ENCODE peak calls at places on chromosomes 11 and 22, in eight cellular contexts. One of them, this sample, is unnamed.

GRCh38 chr11:44708523-44709280 is 18.1 kb upstream of the TSPAN18 start:
- DNase-seq in neural progenitor cell: no peak
- DNase-seq in tibial nerve: no peak
- DNase-seq in pancreas: no peak
- DNase-seq in sigmoid colon: no peak
- DNase-seq in colonic mucosa: no peak
- DNase-seq in HFF-Myc: no peak
- DNase-seq in MM.1S: no peak
- DNase-seq in this sample: no peak

GRCh38 chr22:45784357-45785277 is 113.0 kb downstream of the ATXN10 start:
- DNase-seq in neural progenitor cell: peak
- DNase-seq in tibial nerve: no peak
- DNase-seq in pancreas: no peak
- DNase-seq in sigmoid colon: no peak
- DNase-seq in colonic mucosa: no peak
- DNase-seq in HFF-Myc: no peak
- DNase-seq in MM.1S: peak
- DNase-seq in this sample: no peak

GRCh38 chr11:114044042-114044871 is 15.3 kb upstream of the ZBTB16 start:
- DNase-seq in neural progenitor cell: no peak
- DNase-seq in tibial nerve: no peak
- DNase-seq in pancreas: no peak
- DNase-seq in sigmoid colon: no peak
- DNase-seq in colonic mucosa: peak
- DNase-seq in HFF-Myc: no peak
- DNase-seq in MM.1S: no peak
- DNase-seq in this sample: no peak

GRCh38 chr11:79108851-79109250 is 332.0 kb downstream of the TENM4 start:
- DNase-seq in neural progenitor cell: no peak
- DNase-seq in tibial nerve: no peak
- DNase-seq in pancreas: no peak
- DNase-seq in sigmoid colon: no peak
- DNase-seq in colonic mucosa: no peak
- DNase-seq in HFF-Myc: no peak
- DNase-seq in MM.1S: no peak
- DNase-seq in this sample: no peak

GRCh38 chr11:45113807-45114206 is 32.6 kb upstream of the PRDM11 start:
- DNase-seq in neural progenitor cell: no peak
- DNase-seq in tibial nerve: no peak
- DNase-seq in pancreas: no peak
- DNase-seq in sigmoid colon: no peak
- DNase-seq in colonic mucosa: no peak
- DNase-seq in HFF-Myc: no peak
- DNase-seq in MM.1S: no peak
- DNase-seq in this sample: no peak

GRCh38 chr11:116124916-116125714 is 620.9 kb upstream of the CADM1 start:
- DNase-seq in neural progenitor cell: no peak
- DNase-seq in tibial nerve: no peak
- DNase-seq in pancreas: no peak
- DNase-seq in sigmoid colon: no peak
- DNase-seq in colonic mucosa: no peak
- DNase-seq in HFF-Myc: no peak
- DNase-seq in MM.1S: no peak
- DNase-seq in this sample: no peak

GRCh38 chr11:13924801-13925327 is 37.7 kb upstream of the SPON1 start:
- DNase-seq in neural progenitor cell: no peak
- DNase-seq in tibial nerve: no peak
- DNase-seq in pancreas: no peak
- DNase-seq in sigmoid colon: no peak
- DNase-seq in colonic mucosa: no peak
- DNase-seq in HFF-Myc: no peak
- DNase-seq in MM.1S: no peak
- DNase-seq in this sample: no peak

GRCh38 chr11:66874232-66874631 is 17.4 kb downstream of the LRFN4 start:
- DNase-seq in neural progenitor cell: no peak
- DNase-seq in tibial nerve: no peak
- DNase-seq in pancreas: no peak
- DNase-seq in sigmoid colon: no peak
- DNase-seq in colonic mucosa: no peak
- DNase-seq in HFF-Myc: no peak
- DNase-seq in MM.1S: no peak
- DNase-seq in this sample: no peak

GRCh38 chr11:27158763-27159679 is 118.4 kb downstream of the BBOX1 start:
- DNase-seq in neural progenitor cell: peak
- DNase-seq in tibial nerve: peak
- DNase-seq in pancreas: peak
- DNase-seq in sigmoid colon: peak
- DNase-seq in colonic mucosa: peak
- DNase-seq in HFF-Myc: peak
- DNase-seq in MM.1S: peak
- DNase-seq in this sample: peak

GRCh38 chr11:35031869-35032268 is 107.1 kb upstream of the CD44 start:
- DNase-seq in neural progenitor cell: no peak
- DNase-seq in tibial nerve: no peak
- DNase-seq in pancreas: no peak
- DNase-seq in sigmoid colon: no peak
- DNase-seq in colonic mucosa: no peak
- DNase-seq in HFF-Myc: no peak
- DNase-seq in MM.1S: no peak
- DNase-seq in this sample: no peak

GRCh38 chr11:73141309-73142127 is 600 bp downstream of the FCHSD2 start:
- DNase-seq in neural progenitor cell: peak
- DNase-seq in tibial nerve: peak
- DNase-seq in pancreas: peak
- DNase-seq in sigmoid colon: peak
- DNase-seq in colonic mucosa: peak
- DNase-seq in HFF-Myc: no peak
- DNase-seq in MM.1S: peak
- DNase-seq in this sample: peak

GRCh38 chr11:2517016-2517385 is 72.2 kb downstream of the KCNQ1 start:
- DNase-seq in neural progenitor cell: no peak
- DNase-seq in tibial nerve: no peak
- DNase-seq in pancreas: peak
- DNase-seq in sigmoid colon: peak
- DNase-seq in colonic mucosa: peak
- DNase-seq in HFF-Myc: no peak
- DNase-seq in MM.1S: no peak
- DNase-seq in this sample: no peak

GRCh38 chr11:92259861-92260260 is 35.2 kb downstream of the FAT3 start:
- DNase-seq in neural progenitor cell: peak
- DNase-seq in tibial nerve: no peak
- DNase-seq in pancreas: no peak
- DNase-seq in sigmoid colon: no peak
- DNase-seq in colonic mucosa: no peak
- DNase-seq in HFF-Myc: no peak
- DNase-seq in MM.1S: no peak
- DNase-seq in this sample: no peak

GRCh38 chr11:101914737-101915426 is at the start of gene CEP126:
- DNase-seq in neural progenitor cell: peak
- DNase-seq in tibial nerve: peak
- DNase-seq in pancreas: peak
- DNase-seq in sigmoid colon: peak
- DNase-seq in colonic mucosa: peak
- DNase-seq in HFF-Myc: peak
- DNase-seq in MM.1S: peak
- DNase-seq in this sample: peak
- TF ChIP-seq CTCF in neural progenitor cell: peak
- TF ChIP-seq CTCF in tibial nerve: peak
- TF ChIP-seq CTCF in pancreas: no peak
- TF ChIP-seq CTCF in sigmoid colon: peak
- TF ChIP-seq CTCF in colonic mucosa: peak
- TF ChIP-seq CTCF in HFF-Myc: peak
- TF ChIP-seq CTCF in MM.1S: peak
- TF ChIP-seq CTCF in this sample: peak

GRCh38 chr11:62752177-62752785 is 1.7 kb downstream of the ZBTB3 start:
- DNase-seq in neural progenitor cell: no peak
- DNase-seq in tibial nerve: no peak
- DNase-seq in pancreas: no peak
- DNase-seq in sigmoid colon: no peak
- DNase-seq in colonic mucosa: no peak
- DNase-seq in HFF-Myc: no peak
- DNase-seq in MM.1S: no peak
- DNase-seq in this sample: no peak

GRCh38 chr11:62753736-62754603 is at the start of gene ZBTB3:
- DNase-seq in neural progenitor cell: peak
- DNase-seq in tibial nerve: peak
- DNase-seq in pancreas: peak
- DNase-seq in sigmoid colon: peak
- DNase-seq in colonic mucosa: peak
- DNase-seq in HFF-Myc: peak
- DNase-seq in MM.1S: peak
- DNase-seq in this sample: peak

GRCh38 chr11:62757846-62758788 is 3.3 kb upstream of the POLR2G start:
- DNase-seq in neural progenitor cell: no peak
- DNase-seq in tibial nerve: no peak
- DNase-seq in pancreas: no peak
- DNase-seq in sigmoid colon: no peak
- DNase-seq in colonic mucosa: no peak
- DNase-seq in HFF-Myc: no peak
- DNase-seq in MM.1S: no peak
- DNase-seq in this sample: no peak

GRCh38 chr11:62755086-62755615 is 1.2 kb upstream of the ZBTB3 start:
- DNase-seq in neural progenitor cell: no peak
- DNase-seq in tibial nerve: no peak
- DNase-seq in pancreas: no peak
- DNase-seq in sigmoid colon: no peak
- DNase-seq in colonic mucosa: no peak
- DNase-seq in HFF-Myc: no peak
- DNase-seq in MM.1S: no peak
- DNase-seq in this sample: no peak

DNA sequence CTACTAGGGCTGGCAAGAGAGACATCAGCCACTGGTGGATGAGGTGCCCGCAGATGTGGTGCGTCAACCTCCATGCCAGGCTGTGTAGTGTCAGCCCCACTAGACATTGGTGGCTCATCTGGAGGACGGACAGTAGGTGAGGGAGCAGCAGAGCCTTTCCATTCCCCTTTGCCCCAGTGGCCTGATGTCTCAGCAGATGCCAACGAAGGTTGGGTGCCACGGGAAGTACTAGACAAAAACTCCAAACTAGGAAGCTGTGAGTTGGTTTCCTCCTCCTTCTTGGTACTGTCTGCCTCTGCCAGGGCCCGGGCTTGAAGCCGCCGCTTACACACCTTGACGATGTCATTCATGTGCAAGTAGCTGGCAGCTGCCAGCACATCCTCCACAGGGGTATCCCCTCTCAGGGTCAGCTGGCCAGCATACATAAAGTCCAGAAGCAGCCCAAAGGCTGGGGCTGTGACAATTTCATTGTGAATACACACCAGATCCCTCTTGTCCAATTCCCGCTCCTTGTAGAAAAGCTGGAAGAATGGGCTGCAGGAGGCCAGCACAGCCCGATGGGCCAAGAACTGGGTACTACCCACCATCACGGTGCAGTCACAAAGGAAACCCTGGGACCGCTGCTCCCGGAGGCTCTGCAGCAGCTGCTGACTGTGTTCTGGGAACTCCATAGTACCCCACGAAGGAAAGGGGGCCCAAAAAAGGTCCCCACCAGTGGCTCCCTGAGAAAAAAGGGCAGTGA is 795 bp downstream of the ZBTB3 start:
- DNase-seq in neural progenitor cell: no peak
- DNase-seq in tibial nerve: no peak
- DNase-seq in pancreas: no peak
- DNase-seq in sigmoid colon: no peak
- DNase-seq in colonic mucosa: peak
- DNase-seq in HFF-Myc: no peak
- DNase-seq in MM.1S: no peak
- DNase-seq in this sample: no peak
- H3K4me3 ChIP-seq in neural progenitor cell: peak
- H3K4me3 ChIP-seq in tibial nerve: peak
- H3K4me3 ChIP-seq in pancreas: peak
- H3K4me3 ChIP-seq in sigmoid colon: peak
- H3K4me3 ChIP-seq in colonic mucosa: peak
- H3K4me3 ChIP-seq in HFF-Myc: peak
- H3K4me3 ChIP-seq in MM.1S: peak
- H3K4me3 ChIP-seq in this sample: peak

DNA sequence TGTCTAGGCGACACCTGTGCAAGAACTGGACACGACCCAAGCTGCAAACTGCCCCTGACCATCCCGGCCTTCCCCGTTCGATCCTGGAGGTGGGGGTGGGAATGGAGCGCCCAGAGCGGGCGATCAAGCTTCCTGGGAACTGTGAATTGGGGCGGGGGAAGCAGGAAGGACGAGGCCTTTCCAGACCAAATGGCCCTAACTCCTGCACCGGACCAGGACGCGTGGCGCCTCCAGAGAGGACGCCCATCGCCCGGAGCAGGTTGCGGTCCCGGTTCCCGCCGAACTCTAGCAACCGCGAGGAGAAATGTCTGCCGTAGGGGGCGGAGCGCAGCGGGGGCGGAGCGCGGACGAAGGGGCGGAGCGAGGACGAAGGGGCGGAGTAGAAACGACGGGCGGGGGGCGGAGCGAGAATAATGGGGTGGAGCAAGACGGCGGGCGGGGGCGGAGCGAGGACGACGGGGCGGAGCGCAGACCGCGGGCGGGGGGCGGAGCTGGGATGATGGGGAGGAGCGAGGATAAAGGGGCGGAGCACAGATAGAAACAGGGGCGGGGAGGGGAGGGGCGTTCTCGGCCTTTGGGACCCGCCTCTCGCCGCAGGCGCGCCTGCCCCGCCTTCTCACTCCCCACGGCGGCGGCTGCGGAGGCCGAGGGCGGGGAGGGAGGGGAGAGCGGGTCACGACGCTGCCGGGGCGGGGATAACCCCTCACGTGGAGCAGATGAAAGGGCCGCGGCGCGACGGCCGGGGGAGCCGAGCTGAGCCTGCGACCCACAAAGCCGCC is at the start of gene ZNRF3:
- DNase-seq in neural progenitor cell: peak
- DNase-seq in tibial nerve: peak
- DNase-seq in pancreas: peak
- DNase-seq in sigmoid colon: peak
- DNase-seq in colonic mucosa: peak
- DNase-seq in HFF-Myc: peak
- DNase-seq in MM.1S: peak
- DNase-seq in this sample: peak
- TF ChIP-seq CTCF in neural progenitor cell: no peak
- TF ChIP-seq CTCF in tibial nerve: no peak
- TF ChIP-seq CTCF in pancreas: no peak
- TF ChIP-seq CTCF in sigmoid colon: no peak
- TF ChIP-seq CTCF in colonic mucosa: no peak
- TF ChIP-seq CTCF in HFF-Myc: no peak
- TF ChIP-seq CTCF in MM.1S: no peak
- TF ChIP-seq CTCF in this sample: no peak

GRCh38 chr11:84922212-84922805 is 704.8 kb downstream of the DLG2 start:
- DNase-seq in neural progenitor cell: peak
- DNase-seq in tibial nerve: no peak
- DNase-seq in pancreas: no peak
- DNase-seq in sigmoid colon: no peak
- DNase-seq in colonic mucosa: no peak
- DNase-seq in HFF-Myc: no peak
- DNase-seq in MM.1S: no peak
- DNase-seq in this sample: no peak

GRCh38 chr11:84923489-84923888 is 703.7 kb downstream of the DLG2 start:
- DNase-seq in neural progenitor cell: no peak
- DNase-seq in tibial nerve: no peak
- DNase-seq in pancreas: no peak
- DNase-seq in sigmoid colon: no peak
- DNase-seq in colonic mucosa: no peak
- DNase-seq in HFF-Myc: no peak
- DNase-seq in MM.1S: no peak
- DNase-seq in this sample: no peak

GRCh38 chr11:84922836-84923235 is 704.3 kb downstream of the DLG2 start:
- DNase-seq in neural progenitor cell: peak
- DNase-seq in tibial nerve: no peak
- DNase-seq in pancreas: no peak
- DNase-seq in sigmoid colon: no peak
- DNase-seq in colonic mucosa: peak
- DNase-seq in HFF-Myc: no peak
- DNase-seq in MM.1S: no peak
- DNase-seq in this sample: no peak

GRCh38 chr11:84924290-84924689 is 702.9 kb downstream of the DLG2 start:
- DNase-seq in neural progenitor cell: peak
- DNase-seq in tibial nerve: no peak
- DNase-seq in pancreas: no peak
- DNase-seq in sigmoid colon: no peak
- DNase-seq in colonic mucosa: no peak
- DNase-seq in HFF-Myc: no peak
- DNase-seq in MM.1S: no peak
- DNase-seq in this sample: no peak
- H3K4me3 ChIP-seq in neural progenitor cell: no peak
- H3K4me3 ChIP-seq in tibial nerve: no peak
- H3K4me3 ChIP-seq in pancreas: no peak
- H3K4me3 ChIP-seq in sigmoid colon: no peak
- H3K4me3 ChIP-seq in colonic mucosa: no peak
- H3K4me3 ChIP-seq in HFF-Myc: no peak
- H3K4me3 ChIP-seq in MM.1S: no peak
- H3K4me3 ChIP-seq in this sample: no peak

This sample was measured in fibroblast of the aortic adventitia.